ENCODE peak calls at places on chromosome 20, in six cellular contexts. G, K, H, R, M and W are unnamed samples.

GRCh38 chr20:33493076-33493766 is 3.3 kb downstream of the CBFA2T2 start:
- DNase-seq in G (no peak), K (no peak), H (no peak), R (no peak), M (no peak), W (no peak)

GRCh38 chr20:43459022-43459942 is 1.6 kb downstream of the SRSF6 start:
- DNase-seq in G (no peak), K (no peak), H (no peak), R (no peak), M (no peak), W (no peak)

GRCh38 chr20:41570552-41570951 is 47.6 kb downstream of the CHD6 start:
- DNase-seq in G (no peak), K (no peak), H (no peak), R (no peak), M (no peak), W (no peak)

GRCh38 chr20:32737371-32738223 is 5.7 kb downstream of the COMMD7 start:
- DNase-seq in G (peak), K (peak), H (no peak), R (no peak), M (peak), W (peak)

GRCh38 chr20:21557246-21557982 is 43.5 kb upstream of the NKX2-2 start:
- DNase-seq in G (no peak), K (no peak), H (no peak), R (no peak), M (peak), W (no peak)

GRCh38 chr20:47202765-47203667 is 153.5 kb downstream of the ZMYND8 start:
- DNase-seq in G (no peak), K (no peak), H (no peak), R (no peak), M (no peak), W (no peak)

GRCh38 chr20:62352402-62353288 is 14.5 kb downstream of the LAMA5 start:
- DNase-seq in G (no peak), K (peak), H (peak), R (no peak), M (no peak), W (no peak)

GRCh38 chr20:18832801-18833200 is 19.2 kb downstream of the SCP2D1 start:
- DNase-seq in G (no peak), K (no peak), H (no peak), R (no peak), M (no peak), W (no peak)

GRCh38 chr20:50313827-50314226 is 123.2 kb downstream of the CEBPB start:
- DNase-seq in G (no peak), K (no peak), H (no peak), R (no peak), M (no peak), W (no peak)

GRCh38 chr20:833121-833449 is 430 bp upstream of the FAM110A start:
- DNase-seq in G (no peak), K (no peak), H (no peak), R (no peak), M (no peak), W (no peak)

GRCh38 chr20:36836591-36837329 is 39.2 kb upstream of the TLDC2 start:
- DNase-seq in G (no peak), K (peak), H (no peak), R (no peak), M (peak), W (peak)

GRCh38 chr20:39019805-39020325 is 57.7 kb downstream of the DHX35 start:
- DNase-seq in G (no peak), K (no peak), H (no peak), R (no peak), M (no peak), W (no peak)

GRCh38 chr20:60572991-60573390 is 614.8 kb downstream of the CDH26 start:
- DNase-seq in G (no peak), K (no peak), H (no peak), R (no peak), M (no peak), W (no peak)

GRCh38 chr20:10242166-10242565 is 23.5 kb downstream of the SNAP25 start:
- DNase-seq in G (no peak), K (peak), H (no peak), R (no peak), M (no peak), W (no peak)

GRCh38 chr20:6053776-6054688 is at the start of gene LRRN4:
- DNase-seq in G (no peak), K (peak), H (no peak), R (no peak), M (no peak), W (no peak)

GRCh38 chr20:1338801-1339200 is 9.9 kb upstream of the SDCBP2 start:
- DNase-seq in G (no peak), K (no peak), H (no peak), R (no peak), M (no peak), W (no peak)

GRCh38 chr20:54043044-54043967 is 27.1 kb downstream of the BCAS1 start:
- DNase-seq in G (no peak), K (no peak), H (no peak), R (no peak), M (no peak), W (no peak)

GRCh38 chr20:55242853-55243252 is 762.5 kb downstream of the CBLN4 start:
- DNase-seq in G (no peak), K (no peak), H (no peak), R (no peak), M (no peak), W (no peak)

GRCh38 chr20:37155987-37156386 is 23.1 kb upstream of the RPN2 start:
- DNase-seq in G (no peak), K (no peak), H (no peak), R (no peak), M (no peak), W (no peak)

GRCh38 chr20:46129955-46130481 is 11.9 kb downstream of the CD40 start:
- DNase-seq in G (no peak), K (no peak), H (no peak), R (no peak), M (no peak), W (no peak)

GRCh38 chr20:24872291-24873014 is 76.6 kb upstream of the CST7 start:
- DNase-seq in G (no peak), K (no peak), H (no peak), R (no peak), M (no peak), W (no peak)

GRCh38 chr20:64053841-64054661 is 4.6 kb upstream of the SOX18 start:
- DNase-seq in G (no peak), K (no peak), H (no peak), R (no peak), M (no peak), W (no peak)

GRCh38 chr20:15619341-15619740 is 953.9 kb downstream of the KIF16B start:
- DNase-seq in G (no peak), K (no peak), H (no peak), R (no peak), M (no peak), W (no peak)

GRCh38 chr20:62241501-62241900 is 3.2 kb downstream of the OSBPL2 start:
- DNase-seq in G (no peak), K (no peak), H (no peak), R (no peak), M (no peak), W (no peak)

GRCh38 chr20:23643665-23644064 is 5.9 kb upstream of the CST3 start:
- DNase-seq in G (no peak), K (no peak), H (no peak), R (no peak), M (no peak), W (no peak)

GRCh38 chr20:4508773-4509172 is 212.9 kb upstream of the PRND start:
- DNase-seq in G (no peak), K (no peak), H (no peak), R (no peak), M (no peak), W (no peak)

GRCh38 chr20:3172933-3173581 is at the start of gene LZTS3:
- DNase-seq in G (peak), K (peak), H (peak), R (peak), M (peak), W (peak)

GRCh38 chr20:56630086-56630493 is 984 bp downstream of the TFAP2C start:
- DNase-seq in G (no peak), K (peak), H (no peak), R (no peak), M (no peak), W (no peak)

GRCh38 chr20:45378191-45378590 is at the start of gene TP53TG5:
- DNase-seq in G (no peak), K (no peak), H (peak), R (no peak), M (no peak), W (no peak)

GRCh38 chr20:57387463-57387862 is 3.7 kb upstream of the RBM38 start:
- DNase-seq in G (no peak), K (no peak), H (no peak), R (no peak), M (no peak), W (no peak)

GRCh38 chr20:54212871-54213270 is 5.0 kb downstream of the PFDN4 start:
- DNase-seq in G (no peak), K (no peak), H (no peak), R (no peak), M (no peak), W (no peak)

GRCh38 chr20:56440346-56441007 is 27.9 kb upstream of the RTF2 start:
- DNase-seq in G (peak), K (no peak), H (no peak), R (no peak), M (peak), W (peak)